ENCODE peak calls at places on chromosomes 7 and 10, in ten cellular contexts. One of them, this sample, is unnamed.

GRCh38 chr7:146960747-146961416 is 844.3 kb downstream of the CNTNAP2 start:
- DNase-seq in esophagus muscularis mucosa: no peak
- DNase-seq in endothelial cell of umbilical vein: no peak
- DNase-seq in upper lobe of right lung: no peak
- DNase-seq in transverse colon: no peak
- DNase-seq in psoas muscle: no peak
- DNase-seq in ovary: no peak
- DNase-seq in Peyer's patch: no peak
- DNase-seq in HCT116: no peak
- DNase-seq in OCI-LY7: no peak
- DNase-seq in this sample: no peak

GRCh38 chr10:116742367-116743265 is at the start of gene HSPA12A:
- DNase-seq in esophagus muscularis mucosa: peak
- DNase-seq in endothelial cell of umbilical vein: peak
- DNase-seq in upper lobe of right lung: peak
- DNase-seq in transverse colon: peak
- DNase-seq in psoas muscle: peak
- DNase-seq in ovary: peak
- DNase-seq in Peyer's patch: peak
- DNase-seq in HCT116: peak
- DNase-seq in OCI-LY7: no peak
- DNase-seq in this sample: peak

GRCh38 chr10:43239756-43240155 is 27.1 kb downstream of the RASGEF1A start:
- DNase-seq in esophagus muscularis mucosa: no peak
- DNase-seq in endothelial cell of umbilical vein: no peak
- DNase-seq in upper lobe of right lung: no peak
- DNase-seq in transverse colon: no peak
- DNase-seq in psoas muscle: no peak
- DNase-seq in ovary: no peak
- DNase-seq in Peyer's patch: no peak
- DNase-seq in HCT116: no peak
- DNase-seq in OCI-LY7: no peak
- DNase-seq in this sample: no peak

GRCh38 chr7:25167262-25167843 is 42.3 kb upstream of the CYCS start:
- DNase-seq in esophagus muscularis mucosa: no peak
- DNase-seq in endothelial cell of umbilical vein: no peak
- DNase-seq in upper lobe of right lung: no peak
- DNase-seq in transverse colon: peak
- DNase-seq in psoas muscle: no peak
- DNase-seq in ovary: no peak
- DNase-seq in Peyer's patch: no peak
- DNase-seq in HCT116: no peak
- DNase-seq in OCI-LY7: no peak
- DNase-seq in this sample: no peak

GRCh38 chr10:28711079-28711478 is 33.8 kb downstream of the BAMBI start:
- DNase-seq in esophagus muscularis mucosa: no peak
- DNase-seq in endothelial cell of umbilical vein: no peak
- DNase-seq in upper lobe of right lung: no peak
- DNase-seq in transverse colon: no peak
- DNase-seq in psoas muscle: no peak
- DNase-seq in ovary: no peak
- DNase-seq in Peyer's patch: no peak
- DNase-seq in HCT116: no peak
- DNase-seq in OCI-LY7: no peak
- DNase-seq in this sample: no peak

GRCh38 chr10:132703305-132704007 is 82.5 kb downstream of the NKX6-2 start:
- DNase-seq in esophagus muscularis mucosa: no peak
- DNase-seq in endothelial cell of umbilical vein: no peak
- DNase-seq in upper lobe of right lung: peak
- DNase-seq in transverse colon: no peak
- DNase-seq in psoas muscle: no peak
- DNase-seq in ovary: no peak
- DNase-seq in Peyer's patch: no peak
- DNase-seq in HCT116: no peak
- DNase-seq in OCI-LY7: no peak
- DNase-seq in this sample: no peak

GRCh38 chr7:96612034-96612433 is 97.6 kb downstream of the SEM1 start:
- DNase-seq in esophagus muscularis mucosa: no peak
- DNase-seq in endothelial cell of umbilical vein: no peak
- DNase-seq in upper lobe of right lung: no peak
- DNase-seq in transverse colon: no peak
- DNase-seq in psoas muscle: no peak
- DNase-seq in ovary: no peak
- DNase-seq in Peyer's patch: no peak
- DNase-seq in HCT116: no peak
- DNase-seq in OCI-LY7: no peak
- DNase-seq in this sample: no peak

GRCh38 chr7:264541-265191 is 25.3 kb upstream of the FOXL3 start:
- DNase-seq in esophagus muscularis mucosa: no peak
- DNase-seq in endothelial cell of umbilical vein: no peak
- DNase-seq in upper lobe of right lung: no peak
- DNase-seq in transverse colon: peak
- DNase-seq in psoas muscle: peak
- DNase-seq in ovary: no peak
- DNase-seq in Peyer's patch: no peak
- DNase-seq in HCT116: no peak
- DNase-seq in OCI-LY7: no peak
- DNase-seq in this sample: no peak

GRCh38 chr10:13087986-13088618 is 11.9 kb upstream of the OPTN start:
- DNase-seq in esophagus muscularis mucosa: no peak
- DNase-seq in endothelial cell of umbilical vein: no peak
- DNase-seq in upper lobe of right lung: no peak
- DNase-seq in transverse colon: no peak
- DNase-seq in psoas muscle: no peak
- DNase-seq in ovary: no peak
- DNase-seq in Peyer's patch: no peak
- DNase-seq in HCT116: peak
- DNase-seq in OCI-LY7: no peak
- DNase-seq in this sample: peak

GRCh38 chr7:966291-967069 is 8.9 kb downstream of the COX19 start:
- DNase-seq in esophagus muscularis mucosa: no peak
- DNase-seq in endothelial cell of umbilical vein: no peak
- DNase-seq in upper lobe of right lung: no peak
- DNase-seq in transverse colon: no peak
- DNase-seq in psoas muscle: peak
- DNase-seq in ovary: no peak
- DNase-seq in Peyer's patch: no peak
- DNase-seq in HCT116: no peak
- DNase-seq in OCI-LY7: no peak
- DNase-seq in this sample: no peak

GRCh38 chr10:91210014-91210413 is 10.4 kb upstream of the PCGF5 start:
- DNase-seq in esophagus muscularis mucosa: no peak
- DNase-seq in endothelial cell of umbilical vein: no peak
- DNase-seq in upper lobe of right lung: no peak
- DNase-seq in transverse colon: no peak
- DNase-seq in psoas muscle: no peak
- DNase-seq in ovary: no peak
- DNase-seq in Peyer's patch: no peak
- DNase-seq in HCT116: no peak
- DNase-seq in OCI-LY7: no peak
- DNase-seq in this sample: no peak

GRCh38 chr7:106866298-106867281 is 1.5 kb downstream of the PIK3CG start:
- DNase-seq in esophagus muscularis mucosa: no peak
- DNase-seq in endothelial cell of umbilical vein: peak
- DNase-seq in upper lobe of right lung: no peak
- DNase-seq in transverse colon: no peak
- DNase-seq in psoas muscle: no peak
- DNase-seq in ovary: no peak
- DNase-seq in Peyer's patch: peak
- DNase-seq in HCT116: no peak
- DNase-seq in OCI-LY7: peak
- DNase-seq in this sample: no peak

GRCh38 chr10:23439452-23439919 is 611 bp downstream of the OTUD1 start:
- DNase-seq in esophagus muscularis mucosa: no peak
- DNase-seq in endothelial cell of umbilical vein: no peak
- DNase-seq in upper lobe of right lung: no peak
- DNase-seq in transverse colon: no peak
- DNase-seq in psoas muscle: no peak
- DNase-seq in ovary: no peak
- DNase-seq in Peyer's patch: no peak
- DNase-seq in HCT116: no peak
- DNase-seq in OCI-LY7: peak
- DNase-seq in this sample: no peak

GRCh38 chr7:132475037-132475668 is 101.1 kb downstream of the PLXNA4 start:
- DNase-seq in esophagus muscularis mucosa: no peak
- DNase-seq in endothelial cell of umbilical vein: no peak
- DNase-seq in upper lobe of right lung: peak
- DNase-seq in transverse colon: no peak
- DNase-seq in psoas muscle: no peak
- DNase-seq in ovary: no peak
- DNase-seq in Peyer's patch: no peak
- DNase-seq in HCT116: no peak
- DNase-seq in OCI-LY7: no peak
- DNase-seq in this sample: no peak

GRCh38 chr7:143379607-143380263 is 1.4 kb upstream of the ZYX start:
- DNase-seq in esophagus muscularis mucosa: no peak
- DNase-seq in endothelial cell of umbilical vein: no peak
- DNase-seq in upper lobe of right lung: no peak
- DNase-seq in transverse colon: no peak
- DNase-seq in psoas muscle: no peak
- DNase-seq in ovary: no peak
- DNase-seq in Peyer's patch: no peak
- DNase-seq in HCT116: peak
- DNase-seq in OCI-LY7: no peak
- DNase-seq in this sample: no peak

GRCh38 chr10:30835146-30835545 is 196.5 kb downstream of the ZNF438 start:
- DNase-seq in esophagus muscularis mucosa: no peak
- DNase-seq in endothelial cell of umbilical vein: no peak
- DNase-seq in upper lobe of right lung: no peak
- DNase-seq in transverse colon: no peak
- DNase-seq in psoas muscle: no peak
- DNase-seq in ovary: no peak
- DNase-seq in Peyer's patch: no peak
- DNase-seq in HCT116: no peak
- DNase-seq in OCI-LY7: no peak
- DNase-seq in this sample: no peak

GRCh38 chr7:155961241-155962190 is 149.3 kb upstream of the SHH start:
- DNase-seq in esophagus muscularis mucosa: peak
- DNase-seq in endothelial cell of umbilical vein: no peak
- DNase-seq in upper lobe of right lung: peak
- DNase-seq in transverse colon: no peak
- DNase-seq in psoas muscle: no peak
- DNase-seq in ovary: no peak
- DNase-seq in Peyer's patch: peak
- DNase-seq in HCT116: peak
- DNase-seq in OCI-LY7: no peak
- DNase-seq in this sample: peak

GRCh38 chr10:129870926-129871660 is 93.0 kb downstream of the EBF3 start:
- DNase-seq in esophagus muscularis mucosa: no peak
- DNase-seq in endothelial cell of umbilical vein: no peak
- DNase-seq in upper lobe of right lung: no peak
- DNase-seq in transverse colon: no peak
- DNase-seq in psoas muscle: no peak
- DNase-seq in ovary: no peak
- DNase-seq in Peyer's patch: no peak
- DNase-seq in HCT116: no peak
- DNase-seq in OCI-LY7: no peak
- DNase-seq in this sample: no peak

GRCh38 chr7:69624431-69624830 is 26.2 kb downstream of the AUTS2 start:
- DNase-seq in esophagus muscularis mucosa: no peak
- DNase-seq in endothelial cell of umbilical vein: no peak
- DNase-seq in upper lobe of right lung: no peak
- DNase-seq in transverse colon: no peak
- DNase-seq in psoas muscle: no peak
- DNase-seq in ovary: no peak
- DNase-seq in Peyer's patch: no peak
- DNase-seq in HCT116: no peak
- DNase-seq in OCI-LY7: peak
- DNase-seq in this sample: no peak

GRCh38 chr10:121593267-121593666 is 5.0 kb downstream of the FGFR2 start:
- DNase-seq in esophagus muscularis mucosa: no peak
- DNase-seq in endothelial cell of umbilical vein: no peak
- DNase-seq in upper lobe of right lung: peak
- DNase-seq in transverse colon: no peak
- DNase-seq in psoas muscle: no peak
- DNase-seq in ovary: no peak
- DNase-seq in Peyer's patch: no peak
- DNase-seq in HCT116: no peak
- DNase-seq in OCI-LY7: no peak
- DNase-seq in this sample: no peak
- H3K4me3 ChIP-seq in esophagus muscularis mucosa: no peak
- H3K4me3 ChIP-seq in endothelial cell of umbilical vein: no peak
- H3K4me3 ChIP-seq in upper lobe of right lung: no peak
- H3K4me3 ChIP-seq in transverse colon: no peak
- H3K4me3 ChIP-seq in psoas muscle: no peak
- H3K4me3 ChIP-seq in ovary: no peak
- H3K4me3 ChIP-seq in Peyer's patch: no peak
- H3K4me3 ChIP-seq in HCT116: no peak
- H3K4me3 ChIP-seq in OCI-LY7: no peak
- H3K4me3 ChIP-seq in this sample: no peak

DNA sequence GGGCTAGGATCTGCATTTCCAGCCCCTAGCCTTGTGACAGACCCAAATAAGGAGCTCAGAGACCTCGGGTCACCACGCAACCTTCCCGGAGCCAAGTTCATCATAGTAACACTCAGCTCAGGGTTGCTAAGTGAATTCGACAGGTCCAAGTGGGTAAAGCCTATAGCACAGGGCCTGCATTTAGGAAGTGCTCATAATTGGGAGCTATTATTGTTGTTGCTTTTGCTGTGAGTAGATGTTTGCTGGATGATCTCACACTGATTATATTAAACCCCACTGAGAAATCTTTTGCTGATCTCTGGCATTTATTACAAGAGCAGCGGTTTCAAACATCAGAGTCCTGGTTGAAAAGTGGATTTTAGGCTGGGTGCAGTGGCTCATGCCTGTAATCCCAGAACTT is 20.3 kb upstream of the SAR1A start:
- DNase-seq in esophagus muscularis mucosa: no peak
- DNase-seq in endothelial cell of umbilical vein: no peak
- DNase-seq in upper lobe of right lung: no peak
- DNase-seq in transverse colon: no peak
- DNase-seq in psoas muscle: no peak
- DNase-seq in ovary: no peak
- DNase-seq in Peyer's patch: no peak
- DNase-seq in HCT116: no peak
- DNase-seq in OCI-LY7: no peak
- DNase-seq in this sample: no peak
- H3K27ac ChIP-seq in esophagus muscularis mucosa: no peak
- H3K27ac ChIP-seq in endothelial cell of umbilical vein: no peak
- H3K27ac ChIP-seq in upper lobe of right lung: peak
- H3K27ac ChIP-seq in transverse colon: peak
- H3K27ac ChIP-seq in psoas muscle: no peak
- H3K27ac ChIP-seq in ovary: no peak
- H3K27ac ChIP-seq in Peyer's patch: peak
- H3K27ac ChIP-seq in HCT116: no peak
- H3K27ac ChIP-seq in OCI-LY7: no peak
- H3K27ac ChIP-seq in this sample: no peak

GRCh38 chr7:7816816-7817536 is 98.6 kb upstream of the RPA3 start:
- DNase-seq in esophagus muscularis mucosa: no peak
- DNase-seq in endothelial cell of umbilical vein: no peak
- DNase-seq in upper lobe of right lung: no peak
- DNase-seq in transverse colon: no peak
- DNase-seq in psoas muscle: no peak
- DNase-seq in ovary: no peak
- DNase-seq in Peyer's patch: no peak
- DNase-seq in HCT116: no peak
- DNase-seq in OCI-LY7: no peak
- DNase-seq in this sample: no peak
- H3K4me3 ChIP-seq in esophagus muscularis mucosa: no peak
- H3K4me3 ChIP-seq in endothelial cell of umbilical vein: no peak
- H3K4me3 ChIP-seq in upper lobe of right lung: no peak
- H3K4me3 ChIP-seq in transverse colon: no peak
- H3K4me3 ChIP-seq in psoas muscle: no peak
- H3K4me3 ChIP-seq in ovary: no peak
- H3K4me3 ChIP-seq in Peyer's patch: no peak
- H3K4me3 ChIP-seq in HCT116: no peak
- H3K4me3 ChIP-seq in OCI-LY7: no peak
- H3K4me3 ChIP-seq in this sample: no peak

GRCh38 chr7:116284390-116284789 is 74.1 kb downstream of the TES start:
- DNase-seq in esophagus muscularis mucosa: no peak
- DNase-seq in endothelial cell of umbilical vein: no peak
- DNase-seq in upper lobe of right lung: no peak
- DNase-seq in transverse colon: no peak
- DNase-seq in psoas muscle: no peak
- DNase-seq in ovary: no peak
- DNase-seq in Peyer's patch: no peak
- DNase-seq in HCT116: no peak
- DNase-seq in OCI-LY7: no peak
- DNase-seq in this sample: no peak
- H3K27ac ChIP-seq in esophagus muscularis mucosa: no peak
- H3K27ac ChIP-seq in endothelial cell of umbilical vein: no peak
- H3K27ac ChIP-seq in upper lobe of right lung: no peak
- H3K27ac ChIP-seq in transverse colon: no peak
- H3K27ac ChIP-seq in psoas muscle: no peak
- H3K27ac ChIP-seq in ovary: no peak
- H3K27ac ChIP-seq in Peyer's patch: no peak
- H3K27ac ChIP-seq in HCT116: peak
- H3K27ac ChIP-seq in OCI-LY7: no peak
- H3K27ac ChIP-seq in this sample: no peak